ENCODE peak calls at places on chromosomes 2 and 18, in nine cellular contexts. M is kidney epithelial cell, P is MCF 10A, R is HFFc6, Y is lower leg skin, V is nephron progenitor cell, O is body of pancreas, N is heart right ventricle, C is GM10248. B is an unnamed sample.

GRCh38 chr2:182018218-182018617 is 32.6 kb downstream of the PPP1R1C start:
- DNase-seq in M (peak), P (no peak), R (no peak), Y (no peak), V (no peak), O (no peak), N (no peak), C (no peak), B (no peak)

GRCh38 chr2:177998006-177998405 is 74.6 kb downstream of the PDE11A start:
- DNase-seq in M (peak), P (no peak), R (peak), Y (no peak), V (no peak), O (no peak), N (no peak), C (no peak), B (no peak)

GRCh38 chr18:42742976-42743755 is 372.3 kb downstream of the RIT2 start:
- DNase-seq in M (no peak), P (no peak), R (no peak), Y (no peak), V (no peak), O (no peak), N (no peak), C (no peak), B (no peak)

GRCh38 chr2:120488531-120488930 is 142.6 kb downstream of the INHBB start:
- DNase-seq in M (no peak), P (no peak), R (no peak), Y (no peak), V (no peak), O (no peak), N (no peak), C (no peak), B (no peak)

GRCh38 chr2:55421326-55421725 is 1.7 kb upstream of the CCDC88A start:
- DNase-seq in M (no peak), P (no peak), R (no peak), Y (no peak), V (no peak), O (no peak), N (no peak), C (no peak), B (no peak)

GRCh38 chr2:106542730-106543359 is 55.7 kb downstream of the CD8B2 start:
- DNase-seq in M (peak), P (peak), R (peak), Y (peak), V (peak), O (peak), N (peak), C (peak), B (peak)

GRCh38 chr2:157364257-157364974 is 38.8 kb upstream of the ERMN start:
- DNase-seq in M (no peak), P (no peak), R (no peak), Y (no peak), V (no peak), O (no peak), N (no peak), C (no peak), B (no peak)

GRCh38 chr2:64679673-64680425 is 26.1 kb upstream of the SERTAD2 start:
- DNase-seq in M (no peak), P (no peak), R (no peak), Y (no peak), V (no peak), O (no peak), N (no peak), C (no peak), B (no peak)

GRCh38 chr2:218255441-218255840 is 5.4 kb upstream of the GPBAR1 start:
- DNase-seq in M (no peak), P (no peak), R (peak), Y (no peak), V (no peak), O (no peak), N (no peak), C (no peak), B (no peak)

GRCh38 chr2:96147593-96148201 is 2.5 kb upstream of the DUSP2 start:
- DNase-seq in M (no peak), P (peak), R (no peak), Y (no peak), V (no peak), O (no peak), N (no peak), C (no peak), B (no peak)

GRCh38 chr2:168643979-168644378 is 158.5 kb upstream of the NOSTRIN start:
- DNase-seq in M (no peak), P (no peak), R (no peak), Y (no peak), V (no peak), O (no peak), N (no peak), C (no peak), B (no peak)

GRCh38 chr2:190320696-190321095 is 1.1 kb upstream of the HIBCH start:
- DNase-seq in M (no peak), P (no peak), R (no peak), Y (no peak), V (no peak), O (no peak), N (no peak), C (peak), B (no peak)

GRCh38 chr18:56645415-56646016 is 5.6 kb upstream of the WDR7 start:
- DNase-seq in M (no peak), P (peak), R (no peak), Y (no peak), V (no peak), O (no peak), N (no peak), C (no peak), B (no peak)
- TF ChIP-seq CTCF in M (peak), P (peak), R (peak), Y (no peak), V (peak), O (peak), N (peak), C (peak), B (no peak)

GRCh38 chr2:192288290-192288689 is 93.6 kb upstream of the TMEFF2 start:
- DNase-seq in M (no peak), P (no peak), R (no peak), Y (no peak), V (no peak), O (no peak), N (no peak), C (no peak), B (no peak)

GRCh38 chr2:192283450-192283849 is 88.7 kb upstream of the TMEFF2 start:
- DNase-seq in M (no peak), P (no peak), R (no peak), Y (no peak), V (no peak), O (no peak), N (no peak), C (no peak), B (no peak)

GRCh38 chr2:192286093-192286701 is 91.5 kb upstream of the TMEFF2 start:
- DNase-seq in M (no peak), P (peak), R (peak), Y (no peak), V (no peak), O (no peak), N (no peak), C (no peak), B (no peak)
- TF ChIP-seq CTCF in M (peak), P (peak), R (peak), Y (no peak), V (peak), O (no peak), N (peak), C (peak), B (no peak)

GRCh38 chr2:10460366-10460796 is 12.3 kb upstream of the ODC1 start:
- DNase-seq in M (no peak), P (no peak), R (no peak), Y (no peak), V (no peak), O (no peak), N (no peak), C (no peak), B (no peak)
- TF ChIP-seq CTCF in M (no peak), P (no peak), R (no peak), Y (no peak), V (no peak), O (no peak), N (no peak), C (no peak), B (no peak)

DNA sequence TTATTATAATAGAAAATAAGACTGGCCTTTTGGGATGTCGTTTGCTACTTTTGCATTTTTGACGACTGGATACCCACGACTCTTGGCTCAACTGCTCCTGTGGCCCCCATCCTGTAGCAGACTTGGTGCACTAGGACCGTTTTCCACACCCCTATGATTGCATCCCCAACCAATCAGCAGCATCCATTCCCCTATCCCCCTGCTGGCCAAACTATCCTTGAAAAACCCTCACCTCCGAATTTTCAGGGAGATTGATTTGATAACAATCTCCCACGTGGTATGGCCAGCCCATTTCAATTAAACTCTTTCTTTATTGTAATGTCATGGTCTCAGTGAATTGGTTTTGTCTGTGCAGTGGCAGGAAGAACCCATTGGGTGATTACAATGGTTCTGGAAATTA is 37.9 kb upstream of the TTR start:
- DNase-seq in M (no peak), P (peak), R (no peak), Y (no peak), V (no peak), O (no peak), N (no peak), C (no peak), B (no peak)
- TF ChIP-seq CTCF in M (peak), P (no peak), R (peak), Y (no peak), V (no peak), O (no peak), N (no peak), C (no peak), B (no peak)

DNA sequence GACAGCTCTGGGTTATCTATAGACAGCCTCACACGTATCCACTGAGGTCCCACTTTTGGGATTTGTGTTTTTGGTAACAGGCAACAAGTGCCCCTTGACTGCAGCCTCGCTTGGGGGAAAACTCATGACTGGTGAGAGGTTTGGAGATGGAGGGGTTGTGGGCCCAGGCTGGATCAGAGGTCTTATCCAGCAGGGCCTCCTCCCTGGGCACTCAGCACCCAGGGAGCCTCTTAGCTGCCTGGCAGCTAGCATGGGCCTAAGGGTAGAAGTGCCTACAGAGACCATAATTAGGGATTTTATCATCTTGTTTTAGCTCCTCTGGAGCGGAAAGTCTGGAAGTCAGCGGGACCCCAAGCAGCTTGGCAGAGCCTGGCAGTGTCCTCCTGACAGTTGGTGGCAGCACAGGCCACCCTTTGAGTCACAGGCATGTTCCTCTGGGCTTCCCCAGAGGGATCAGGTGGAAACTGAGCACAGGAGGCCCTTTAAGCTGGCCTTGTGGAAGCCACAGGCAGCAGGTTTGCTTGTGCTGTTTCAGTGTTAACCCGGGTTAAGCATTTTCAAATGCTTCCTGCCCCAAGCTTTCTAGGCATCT is 143.1 kb downstream of the KCTD1 start:
- DNase-seq in M (no peak), P (peak), R (peak), Y (no peak), V (peak), O (peak), N (peak), C (peak), B (no peak)
- TF ChIP-seq CTCF in M (peak), P (peak), R (peak), Y (no peak), V (no peak), O (peak), N (peak), C (peak), B (no peak)

GRCh38 chr2:70620020-70620419 is 66.4 kb upstream of the TGFA start:
- DNase-seq in M (no peak), P (no peak), R (no peak), Y (no peak), V (no peak), O (no peak), N (no peak), C (no peak), B (no peak)

GRCh38 chr2:70613510-70613909 is 59.9 kb upstream of the TGFA start:
- DNase-seq in M (no peak), P (no peak), R (no peak), Y (no peak), V (no peak), O (no peak), N (no peak), C (no peak), B (no peak)

GRCh38 chr2:70616168-70616694 is 62.6 kb upstream of the TGFA start:
- DNase-seq in M (no peak), P (peak), R (no peak), Y (no peak), V (no peak), O (peak), N (no peak), C (no peak), B (no peak)

GRCh38 chr2:70619167-70619566 is 65.5 kb upstream of the TGFA start:
- DNase-seq in M (no peak), P (no peak), R (no peak), Y (no peak), V (no peak), O (no peak), N (no peak), C (no peak), B (no peak)

DNA sequence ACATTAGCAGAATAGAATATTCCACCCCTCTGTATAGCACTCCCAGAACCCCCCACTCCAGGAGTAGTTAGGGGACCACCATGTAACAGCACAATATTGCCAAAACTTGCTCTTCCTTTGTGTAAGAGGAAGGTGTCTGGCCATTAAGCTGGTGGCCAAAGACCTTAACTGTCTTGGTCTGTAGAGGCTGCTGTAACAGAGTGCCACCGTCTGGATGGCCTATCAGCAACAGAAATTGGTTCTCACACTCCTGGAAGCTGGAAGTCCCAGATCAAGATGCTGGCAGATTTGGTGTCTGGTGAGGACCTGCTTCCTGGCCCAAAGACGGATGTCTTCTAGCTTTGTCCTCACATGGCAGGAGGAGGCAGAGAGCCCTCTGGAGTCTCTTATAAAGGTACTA is 61.6 kb upstream of the TGFA start:
- DNase-seq in M (no peak), P (no peak), R (no peak), Y (no peak), V (no peak), O (no peak), N (no peak), C (no peak), B (no peak)
- TF ChIP-seq CTCF in M (no peak), P (no peak), R (no peak), Y (no peak), V (no peak), O (no peak), N (no peak), C (no peak), B (no peak)

GRCh38 chr2:213934560-213934959 is 476.3 kb upstream of the VWC2L start:
- DNase-seq in M (no peak), P (peak), R (peak), Y (no peak), V (no peak), O (no peak), N (no peak), C (peak), B (no peak)
- TF ChIP-seq CTCF in M (peak), P (peak), R (peak), Y (no peak), V (peak), O (peak), N (peak), C (peak), B (no peak)

GRCh38 chr18:59070181-59070912 is 69.3 kb upstream of the SEC11C start:
- DNase-seq in M (peak), P (peak), R (peak), Y (peak), V (peak), O (peak), N (peak), C (peak), B (peak)

GRCh38 chr18:59068672-59069071 is 71.0 kb upstream of the SEC11C start:
- DNase-seq in M (no peak), P (no peak), R (no peak), Y (no peak), V (no peak), O (no peak), N (no peak), C (no peak), B (no peak)

GRCh38 chr18:59063912-59064311 is 75.8 kb upstream of the SEC11C start:
- DNase-seq in M (no peak), P (no peak), R (no peak), Y (no peak), V (no peak), O (no peak), N (no peak), C (no peak), B (no peak)

GRCh38 chr18:59065684-59066083 is 74.0 kb upstream of the SEC11C start:
- DNase-seq in M (no peak), P (no peak), R (no peak), Y (no peak), V (no peak), O (no peak), N (no peak), C (no peak), B (no peak)

DNA sequence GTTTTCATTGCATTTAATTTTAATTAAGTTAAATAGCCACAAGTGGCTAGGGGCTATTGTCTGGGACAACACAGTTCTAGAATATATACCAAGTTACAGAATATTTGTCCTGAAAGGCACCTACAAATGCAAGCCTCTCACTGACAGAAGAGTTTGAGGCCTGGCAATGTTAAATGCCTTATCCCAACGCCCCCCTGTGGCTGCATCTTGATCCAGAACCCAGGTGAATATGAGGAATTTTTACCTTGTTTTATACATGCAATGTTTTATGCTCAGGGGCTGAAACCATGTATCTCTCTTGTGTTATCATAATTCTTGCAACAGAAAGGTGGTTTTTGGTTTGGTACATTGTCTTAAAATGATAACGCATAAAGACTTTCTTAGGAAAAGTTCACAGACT is 71.8 kb upstream of the SEC11C start:
- DNase-seq in M (no peak), P (peak), R (no peak), Y (no peak), V (peak), O (peak), N (no peak), C (no peak), B (no peak)
- TF ChIP-seq CTCF in M (peak), P (peak), R (peak), Y (no peak), V (peak), O (peak), N (peak), C (peak), B (no peak)